ENCODE peak calls at places on chromosomes 5 and 9, in four cellular contexts. T is PC-9, E is GM23338, K is neural progenitor cell. X is an unnamed sample. For H3F3A, the result is how much of the 10 kb centered on the place peaks cover.

GRCh38 chr9:80787636-80788035 is 901.7 kb downstream of the TLE1 start:
- DNase-seq in T (no peak), E (no peak), K (no peak), X (no peak)

GRCh38 chr9:101727621-101728524 is 10.6 kb downstream of the GRIN3A start:
- DNase-seq in T (no peak), E (peak), K (peak), X (peak)

GRCh38 chr9:137478613-137479314 is 19.6 kb upstream of the NSMF start:
- DNase-seq in T (no peak), E (peak), K (no peak), X (no peak)

GRCh38 chr9:109331353-109331752 is 10.5 kb upstream of the EPB41L4B start:
- DNase-seq in T (peak), E (no peak), K (no peak), X (peak)

GRCh38 chr9:130010151-130010988 is 32.6 kb downstream of the FNBP1 start:
- DNase-seq in T (no peak), E (no peak), K (no peak), X (no peak)

GRCh38 chr5:172106511-172107356 is 81.3 kb downstream of the STK10 start:
- DNase-seq in T (no peak), E (peak), K (peak), X (peak)

GRCh38 chr9:7324031-7324654 is 475.4 kb downstream of the DMAC1 start:
- DNase-seq in T (no peak), E (no peak), K (no peak), X (peak)

GRCh38 chr9:69180670-69181069 is 6.6 kb downstream of the TJP2 start:
- DNase-seq in T (peak), E (no peak), K (no peak), X (peak)

GRCh38 chr9:87884578-87885459 is 2.1 kb downstream of the SPATA31E1 start:
- DNase-seq in T (no peak), E (no peak), K (no peak), X (no peak)

GRCh38 chr9:100579665-100580064 is 1.8 kb downstream of the CAVIN4 start:
- DNase-seq in T (no peak), E (no peak), K (no peak), X (peak)

GRCh38 chr5:151078490-151079262 is 2.2 kb downstream of the TNIP1 start:
- DNase-seq in T (no peak), E (no peak), K (no peak), X (no peak)

GRCh38 chr9:135410421-135410820 is 69.2 kb upstream of the PPP1R26 start:
- DNase-seq in T (no peak), E (no peak), K (no peak), X (no peak)

GRCh38 chr9:121773954-121774714 is 122.7 kb downstream of the DAB2IP start:
- DNase-seq in T (no peak), E (no peak), K (no peak), X (no peak)

GRCh38 chr9:35096035-35096849 is at the start of gene PIGO:
- DNase-seq in T (peak), E (peak), K (peak), X (peak)

GRCh38 chr5:176813587-176814312 is 3.4 kb downstream of the UNC5A start:
- DNase-seq in T (no peak), E (no peak), K (no peak), X (no peak)

GRCh38 chr5:176816791-176817272 is 6.5 kb downstream of the UNC5A start:
- DNase-seq in T (no peak), E (peak), K (peak), X (no peak)

GRCh38 chr5:176814313-176814685 is 3.9 kb downstream of the UNC5A start:
- DNase-seq in T (no peak), E (no peak), K (no peak), X (no peak)

GRCh38 chr5:176816043-176816745 is 5.8 kb downstream of the UNC5A start:
- DNase-seq in T (no peak), E (no peak), K (no peak), X (no peak)

DNA sequence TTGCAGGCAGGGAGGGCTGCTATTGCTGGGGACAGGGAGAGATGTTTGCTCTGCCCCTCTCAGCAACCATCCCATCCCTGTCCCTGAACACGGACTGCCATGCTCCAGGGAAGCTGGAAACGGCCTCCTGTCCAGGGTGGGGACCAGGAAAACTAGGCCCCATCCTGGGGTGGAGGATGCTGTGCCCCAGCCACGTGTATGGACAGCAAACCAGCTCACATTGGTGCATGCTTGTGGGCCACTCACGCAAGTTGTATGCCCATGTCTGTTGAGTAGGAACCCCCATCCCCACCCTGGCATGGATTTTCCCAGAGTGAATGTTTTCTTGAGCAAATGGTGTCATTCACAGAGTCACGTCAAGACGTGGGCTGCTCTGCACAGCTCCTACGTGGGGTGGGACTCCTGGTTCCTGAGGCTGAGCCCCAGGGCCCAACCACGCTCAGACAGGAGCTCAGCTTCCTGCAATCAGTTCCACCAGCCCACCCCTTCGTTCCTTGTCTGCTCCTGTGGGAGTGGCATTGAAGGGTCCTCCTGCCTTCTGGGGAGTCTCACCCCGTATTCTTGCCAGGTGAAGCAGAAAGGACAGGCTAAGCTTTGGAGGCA is 4.6 kb downstream of the UNC5A start:
- DNase-seq in T (no peak), E (no peak), K (no peak), X (no peak)
- H3F3A ChIP-seq in T (under half), E (under half), K (under half), X (under half)

GRCh38 chr9:93268551-93269314 is 84.8 kb downstream of the WNK2 start:
- DNase-seq in T (no peak), E (no peak), K (no peak), X (no peak)
- H3K4me3 ChIP-seq in T (no peak), E (no peak), K (no peak), X (no peak)

DNA sequence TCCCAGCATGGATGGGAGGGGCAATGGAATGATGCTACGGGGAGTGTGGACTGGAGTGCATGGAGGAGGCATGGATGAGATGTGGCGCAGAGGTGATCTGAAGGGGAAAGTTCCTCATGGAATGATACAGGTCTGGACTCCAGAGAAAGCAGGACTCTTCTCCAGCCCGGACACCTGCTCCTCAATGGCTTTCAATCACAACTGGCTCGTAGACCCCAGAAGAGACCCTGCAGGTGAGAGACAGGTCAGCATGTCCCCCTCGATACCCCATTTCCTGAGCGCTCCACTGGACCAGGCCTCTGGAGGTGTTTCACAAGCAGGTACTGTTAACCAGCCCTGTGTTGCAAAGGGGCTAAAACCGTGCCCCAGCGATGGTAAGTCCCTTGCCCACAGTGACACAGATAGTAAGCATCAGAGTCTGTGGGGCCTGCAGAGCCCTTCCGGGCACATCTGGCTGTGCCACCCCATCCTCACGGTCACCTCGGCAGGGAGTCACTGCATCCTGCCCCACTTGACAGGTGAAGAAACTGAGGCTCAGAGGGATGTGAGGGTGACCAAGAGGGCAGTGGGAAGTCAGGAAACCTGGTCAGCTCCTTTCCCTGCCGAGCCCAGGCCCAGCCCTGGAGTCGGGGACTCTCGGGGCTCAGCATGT is 5.5 kb upstream of the DPM2 start:
- DNase-seq in T (no peak), E (no peak), K (no peak), X (no peak)
- H3K27ac ChIP-seq in T (no peak), E (peak), K (no peak), X (no peak)

GRCh38 chr5:141518616-141519015 is 29.7 kb downstream of the PCDHGC5 start:
- DNase-seq in T (no peak), E (no peak), K (no peak), X (no peak)

GRCh38 chr5:141523991-141524390 is 35.1 kb downstream of the PCDHGC5 start:
- DNase-seq in T (no peak), E (no peak), K (no peak), X (no peak)

GRCh38 chr5:141522301-141522700 is 33.4 kb downstream of the PCDHGC5 start:
- DNase-seq in T (no peak), E (no peak), K (no peak), X (no peak)

GRCh38 chr5:141519605-141520288 is 30.9 kb downstream of the PCDHGC5 start:
- DNase-seq in T (no peak), E (no peak), K (no peak), X (no peak)

GRCh38 chr5:141521244-141521781 is 32.4 kb downstream of the PCDHGC5 start:
- DNase-seq in T (peak), E (no peak), K (peak), X (peak)
- H3F3A ChIP-seq in T (half or more), E (under half), K (under half), X (half or more)

DNA sequence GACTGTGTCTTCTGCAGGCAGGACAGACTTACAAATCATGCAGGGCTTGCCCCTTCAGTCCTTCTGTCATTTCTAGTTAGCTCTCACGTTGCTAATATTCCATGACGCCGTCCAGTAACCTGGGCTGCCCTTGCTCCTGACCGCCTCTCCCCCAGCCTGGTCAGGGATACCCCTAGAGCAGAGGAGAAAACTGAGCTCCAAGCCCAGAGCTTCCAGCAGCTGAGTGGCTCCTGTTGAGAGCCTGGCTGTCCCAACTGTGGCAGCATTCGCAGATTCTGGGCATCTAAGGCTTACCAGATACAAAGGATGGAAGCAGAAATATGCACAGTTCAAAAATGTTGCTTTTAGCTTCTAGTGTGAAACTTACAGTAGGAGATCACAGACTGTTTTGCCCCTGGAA is 185.2 kb downstream of the CD180 start:
- DNase-seq in T (no peak), E (no peak), K (no peak), X (no peak)
- H3K4me3 ChIP-seq in T (peak), E (no peak), K (no peak), X (peak)

X was measured in GM23248.